ENCODE peak calls at places on chromosomes 12 and 14, in six cellular contexts. Y is cardiac fibroblast; F is heart right ventricle; U is CD8-positive, alpha-beta T cell; R is GM12864; I is right atrium auricular region. L is an unnamed sample.

GRCh38 chr14:64225156-64225757 is 68.9 kb downstream of the ESR2 start:
- DNase-seq in U (no peak), R (no peak), I (no peak), Y (no peak), F (no peak), L (no peak)

GRCh38 chr12:19021646-19022045 is 107.9 kb upstream of the PLEKHA5 start:
- DNase-seq in Y (no peak), U (no peak), R (no peak), I (no peak), F (no peak), L (no peak)

GRCh38 chr12:7090222-7090998 is 1.8 kb downstream of the C1R start:
- DNase-seq in U (no peak), Y (peak; percentile 22), I (no peak), R (no peak), F (no peak), L (no peak)

GRCh38 chr12:32305163-32305562 is 94.2 kb upstream of the FGD4 start:
- DNase-seq in R (no peak), I (no peak), F (no peak), Y (peak; percentile 54), U (no peak), L (no peak)

GRCh38 chr12:1776139-1776975 is 44.0 kb upstream of the LRTM2 start:
- DNase-seq in Y (peak; percentile 51), U (no peak), I (no peak), F (no peak), R (no peak), L (no peak)

GRCh38 chr12:119036878-119037493 is 55.6 kb downstream of the SRRM4 start:
- DNase-seq in F (no peak), U (no peak), Y (peak; percentile 2), R (no peak), I (no peak), L (peak; percentile 59)

GRCh38 chr12:94187351-94187750 is 39.0 kb downstream of the PLXNC1 start:
- DNase-seq in R (no peak), I (no peak), U (no peak), F (no peak), Y (no peak), L (no peak)

GRCh38 chr14:104424406-104425072 is 155.0 kb upstream of the C14orf180 start:
- DNase-seq in R (no peak), F (peak; percentile 13), I (peak; percentile 53), Y (no peak), U (no peak), L (peak; percentile 20)

GRCh38 chr12:28770329-28770728 is 378.7 kb upstream of the FAR2 start:
- DNase-seq in U (no peak), I (no peak), R (no peak), Y (peak; percentile 21), F (no peak), L (no peak)

GRCh38 chr14:68396411-68396930 is 396.4 kb downstream of the ZFP36L1 start:
- DNase-seq in U (no peak), R (no peak), Y (no peak), F (no peak), I (no peak), L (no peak)

GRCh38 chr14:101167428-101167827 is 263.9 kb upstream of the RTL1 start:
- DNase-seq in F (no peak), R (no peak), I (no peak), U (no peak), Y (no peak), L (no peak)

GRCh38 chr12:49962861-49963765 is 1.4 kb downstream of the AQP5 start:
- DNase-seq in R (no peak), F (peak; percentile 77), U (no peak), I (no peak), Y (peak; percentile 38), L (no peak)

GRCh38 chr12:14955876-14956811 is 5.3 kb downstream of the ARHGDIB start:
- DNase-seq in F (no peak), U (no peak), Y (no peak), I (no peak), R (peak; percentile 72), L (peak; percentile 19)

GRCh38 chr12:121711925-121712461 is 559 bp upstream of the TMEM120B start:
- DNase-seq in I (peak; percentile 62), U (no peak), R (no peak), Y (peak; percentile 27), F (peak; percentile 48), L (no peak)

GRCh38 chr12:31687101-31687527 is 27.6 kb downstream of the ETFBKMT start:
- DNase-seq in R (peak; percentile 59), U (no peak), I (no peak), F (no peak), Y (no peak), L (peak; percentile 32)

GRCh38 chr12:57229041-57229633 is 374 bp upstream of the SHMT2 start:
- DNase-seq in U (no peak), Y (peak; percentile 31), R (no peak), F (no peak), I (no peak), L (no peak)

GRCh38 chr12:62647586-62647985 is 181.0 kb downstream of the MON2 start:
- DNase-seq in U (no peak), Y (peak; percentile 76), I (no peak), F (peak; percentile 59), R (no peak), L (no peak)

GRCh38 chr14:79855789-79856188 is 355.5 kb downstream of the DIO2 start:
- DNase-seq in U (no peak), R (no peak), I (no peak), F (no peak), Y (peak; percentile 28), L (no peak)

GRCh38 chr12:131607658-131608447 is 103.0 kb upstream of the SFSWAP start:
- DNase-seq in Y (no peak), R (peak; percentile 64), I (no peak), U (no peak), F (no peak), L (peak; percentile 59)

GRCh38 chr14:100067971-100068959 is 3.0 kb downstream of the EVL start:
- DNase-seq in Y (peak; percentile 39), I (peak; percentile 74), F (peak; percentile 20), R (peak; percentile 79), U (peak; percentile 88), L (peak; percentile 32)

GRCh38 chr12:53344824-53345485 is 8.8 kb upstream of the SP7 start:
- DNase-seq in U (peak; percentile 81), R (no peak), F (peak; percentile 80), Y (peak; percentile 82), I (peak; percentile 84), L (peak; percentile 84)

GRCh38 chr14:68084256-68084655 is 264.7 kb downstream of the RAD51B start:
- DNase-seq in U (no peak), F (no peak), I (no peak), Y (peak; percentile 45), R (no peak), L (no peak)

GRCh38 chr12:26188132-26188531 is 7.2 kb upstream of the SSPN start:
- DNase-seq in I (no peak), F (no peak), U (no peak), R (no peak), Y (peak; percentile 28), L (no peak)

GRCh38 chr14:50366115-50366514 is 30.6 kb downstream of the CDKL1 start:
- DNase-seq in U (no peak), I (no peak), F (no peak), R (no peak), Y (no peak), L (no peak)

GRCh38 chr12:54018608-54018984 is 9.6 kb upstream of the HOXC6 start:
- DNase-seq in R (no peak), I (no peak), Y (no peak), F (no peak), U (no peak), L (no peak)

GRCh38 chr14:68047910-68048309 is 228.3 kb downstream of the RAD51B start:
- DNase-seq in U (no peak), Y (peak; percentile 26), F (no peak), I (no peak), R (no peak), L (no peak)

GRCh38 chr12:76259660-76260389 is 88.4 kb downstream of the BBS10 start:
- DNase-seq in I (no peak), F (no peak), U (no peak), R (no peak), Y (peak; percentile 94), L (no peak)

GRCh38 chr12:71731439-71732356 is 23.0 kb upstream of the RAB21 start:
- DNase-seq in F (no peak), R (no peak), U (no peak), I (no peak), Y (peak; percentile 71), L (no peak)

GRCh38 chr12:109053382-109054123 is 1.2 kb downstream of the USP30 start:
- DNase-seq in U (peak; percentile 50), R (peak; percentile 34), F (no peak), Y (no peak), I (no peak), L (peak; percentile 73)

GRCh38 chr14:21852061-21852664 is 178.5 kb upstream of the OR4E1 start:
- DNase-seq in F (peak; percentile 21), Y (peak; percentile 18), R (no peak), U (peak; percentile 82), I (no peak), L (peak; percentile 26)

GRCh38 chr12:118136559-118137003 is 657 bp downstream of the PEBP1 start:
- DNase-seq in R (peak; percentile 36), Y (peak; percentile 51), I (peak; percentile 69), U (no peak), F (peak; percentile 60), L (peak; percentile 69)

GRCh38 chr12:132219323-132219722 is 75.1 kb downstream of the NOC4L start:
- DNase-seq in U (no peak), Y (no peak), I (no peak), F (no peak), R (no peak), L (no peak)

GRCh38 chr12:98238513-98238912 is 276.9 kb upstream of the TMPO start:
- DNase-seq in Y (peak; percentile 62), I (no peak), F (no peak), U (no peak), R (no peak), L (no peak)

GRCh38 chr12:57896437-57897201 is 44.7 kb upstream of the ATP23 start:
- DNase-seq in Y (peak; percentile 89), F (peak; percentile 83), U (no peak), R (no peak), I (peak; percentile 83), L (no peak)

GRCh38 chr12:112577473-112578334 is 159.0 kb downstream of the PTPN11 start:
- DNase-seq in I (no peak), R (no peak), U (no peak), Y (no peak), F (no peak), L (peak; percentile 31)

GRCh38 chr12:65673732-65674131 is 150.6 kb upstream of the HMGA2 start:
- DNase-seq in U (no peak), Y (peak; percentile 70), F (no peak), R (no peak), I (no peak), L (no peak)
- TF ChIP-seq CTCF in U (no peak), Y (no peak), F (no peak), R (no peak), I (peak; percentile 46), L (no peak)

GRCh38 chr12:55942577-55943136 is 11.7 kb downstream of the DGKA start:
- DNase-seq in Y (no peak), R (no peak), I (no peak), F (no peak), U (no peak), L (no peak)
- TF ChIP-seq CTCF in Y (no peak), R (no peak), I (no peak), F (no peak), U (no peak), L (no peak)

GRCh38 chr14:29536886-29537511 is 390.6 kb downstream of the PRKD1 start:
- DNase-seq in Y (peak; percentile 60), F (no peak), I (no peak), R (no peak), U (no peak), L (no peak)
- TF ChIP-seq CTCF in Y (peak; percentile 38), F (peak; percentile 33), I (peak; percentile 51), R (no peak), U (no peak), L (no peak)

GRCh38 chr14:56168007-56168616 is 49.9 kb downstream of the PELI2 start:
- DNase-seq in F (no peak), I (no peak), Y (no peak), R (no peak), U (no peak), L (no peak)
- TF ChIP-seq CTCF in F (no peak), I (no peak), Y (no peak), R (no peak), U (no peak), L (no peak)

L was measured in GM10248.